ENCODE peak calls at places on chromosomes 12 and 14, in six cellular contexts. B is upper lobe of left lung; L is activated effector memory CD4-positive, alpha-beta T cell treated with anti-CD3 and anti-CD28 coated beads, Interleukin-2, amount 50 U/mL, for 16 hours; X is activated CD8-positive, alpha-beta memory T cell treated with anti-CD3 and anti-CD28 coated beads for 4 hours; F is head of caudate nucleus; E is pancreas. T is an unnamed sample.

GRCh38 chr12:98701166-98701565 is 56.1 kb downstream of the APAF1 start:
- DNase-seq in B (no peak), L (no peak), X (no peak), F (no peak), E (no peak), T (no peak)

GRCh38 chr14:93317836-93318807 is 14.7 kb downstream of the BTBD7 start:
- DNase-seq in B (peak), L (no peak), X (no peak), F (no peak), E (no peak), T (no peak)

GRCh38 chr12:46603776-46604456 is 221.9 kb downstream of the SLC38A4 start:
- DNase-seq in B (no peak), L (no peak), X (no peak), F (no peak), E (no peak), T (no peak)

GRCh38 chr14:76752744-76753143 is 8.5 kb upstream of the VASH1 start:
- DNase-seq in B (no peak), L (no peak), X (no peak), F (peak), E (no peak), T (no peak)

GRCh38 chr14:74860899-74861733 is 14.8 kb downstream of the PROX2 start:
- DNase-seq in B (peak), L (peak), X (peak), F (peak), E (peak), T (peak)

GRCh38 chr12:130335517-130336392 is 1.9 kb upstream of the PIWIL1 start:
- DNase-seq in B (no peak), L (no peak), X (no peak), F (no peak), E (no peak), T (peak)

GRCh38 chr14:93462479-93462878 is 31.7 kb downstream of the UNC79 start:
- DNase-seq in B (no peak), L (no peak), X (no peak), F (no peak), E (no peak), T (no peak)

GRCh38 chr14:101963052-101963451 is 1.3 kb upstream of the DYNC1H1 start:
- DNase-seq in B (no peak), L (no peak), X (no peak), F (no peak), E (no peak), T (no peak)

GRCh38 chr14:74492413-74493342 is at the start of gene NPC2:
- DNase-seq in B (no peak), L (no peak), X (no peak), F (no peak), E (no peak), T (peak)

GRCh38 chr14:66487159-66487558 is 988 bp downstream of the CCDC196 start:
- DNase-seq in B (no peak), L (no peak), X (no peak), F (no peak), E (no peak), T (no peak)

GRCh38 chr14:75539562-75540478 is 17.6 kb downstream of the BATF start:
- DNase-seq in B (no peak), L (peak), X (peak), F (no peak), E (no peak), T (no peak)

GRCh38 chr12:12010277-12011031 is 60.3 kb upstream of the BCL2L14 start:
- DNase-seq in B (peak), L (peak), X (peak), F (peak), E (peak), T (peak)

GRCh38 chr12:57199191-57199590 is 17.4 kb upstream of the NXPH4 start:
- DNase-seq in B (no peak), L (no peak), X (no peak), F (no peak), E (no peak), T (peak)

GRCh38 chr14:55416866-55417265 is 5.2 kb upstream of the ATG14 start:
- DNase-seq in B (no peak), L (no peak), X (no peak), F (no peak), E (no peak), T (no peak)

GRCh38 chr12:120199595-120200306 is 1.2 kb downstream of the RPLP0 start:
- DNase-seq in B (no peak), L (peak), X (no peak), F (no peak), E (no peak), T (no peak)

GRCh38 chr12:57844725-57845477 is 1.6 kb downstream of the CTDSP2 start:
- DNase-seq in B (peak), L (peak), X (no peak), F (peak), E (peak), T (peak)

GRCh38 chr12:50740307-50740706 is 23.6 kb upstream of the ATF1 start:
- DNase-seq in B (no peak), L (no peak), X (no peak), F (no peak), E (no peak), T (no peak)

GRCh38 chr12:71174825-71175224 is 17.0 kb upstream of the TSPAN8 start:
- DNase-seq in B (no peak), L (no peak), X (no peak), F (no peak), E (no peak), T (no peak)

GRCh38 chr14:100773331-100774163 is 46.9 kb downstream of the DLK1 start:
- DNase-seq in B (no peak), L (peak), X (no peak), F (no peak), E (no peak), T (no peak)

GRCh38 chr14:55688566-55688965 is 108.6 kb downstream of the KTN1 start:
- DNase-seq in B (no peak), L (no peak), X (no peak), F (no peak), E (no peak), T (no peak)

GRCh38 chr14:54453252-54453651 is 12.1 kb upstream of the CNIH1 start:
- DNase-seq in B (no peak), L (no peak), X (no peak), F (no peak), E (no peak), T (no peak)

GRCh38 chr12:66693901-66694513 is 15.1 kb upstream of the GRIP1 start:
- DNase-seq in B (no peak), L (no peak), X (no peak), F (no peak), E (no peak), T (no peak)

GRCh38 chr12:82176761-82177490 is 181.3 kb downstream of the CCDC59 start:
- DNase-seq in B (no peak), L (no peak), X (no peak), F (no peak), E (no peak), T (no peak)

GRCh38 chr12:7555752-7556151 is 52.2 kb upstream of the CD163 start:
- DNase-seq in B (no peak), L (no peak), X (no peak), F (no peak), E (no peak), T (no peak)

GRCh38 chr12:84243686-84244085 is 668.9 kb downstream of the SLC6A15 start:
- DNase-seq in B (no peak), L (no peak), X (no peak), F (no peak), E (no peak), T (no peak)

GRCh38 chr12:6423267-6424007 is 21.3 kb upstream of the CD27 start:
- DNase-seq in B (peak), L (peak), X (peak), F (peak), E (peak), T (peak)

GRCh38 chr12:2009623-2010022 is 5.4 kb upstream of the DCP1B start:
- DNase-seq in B (no peak), L (no peak), X (no peak), F (no peak), E (no peak), T (no peak)

GRCh38 chr14:40129162-40129561 is 696.9 kb upstream of the FBXO33 start:
- DNase-seq in B (no peak), L (no peak), X (no peak), F (no peak), E (no peak), T (no peak)

GRCh38 chr12:132258543-132258942 is 70.8 kb downstream of the GALNT9 start:
- DNase-seq in B (no peak), L (no peak), X (no peak), F (no peak), E (no peak), T (no peak)

GRCh38 chr12:18148961-18149360 is 59.0 kb upstream of the RERGL start:
- DNase-seq in B (no peak), L (no peak), X (no peak), F (no peak), E (no peak), T (no peak)

GRCh38 chr12:1518763-1519516 is 75.4 kb downstream of the FBXL14 start:
- DNase-seq in B (peak), L (peak), X (no peak), F (no peak), E (no peak), T (no peak)

GRCh38 chr12:130414381-130414780 is 76.7 kb downstream of the PIWIL1 start:
- DNase-seq in B (no peak), L (no peak), X (no peak), F (no peak), E (no peak), T (no peak)

GRCh38 chr14:60093606-60094005 is 1.9 kb downstream of the PCNX4 start:
- DNase-seq in B (no peak), L (no peak), X (no peak), F (no peak), E (no peak), T (no peak)

GRCh38 chr12:62629413-62629812 is 162.8 kb downstream of the MON2 start:
- DNase-seq in B (no peak), L (no peak), X (no peak), F (no peak), E (no peak), T (no peak)

GRCh38 chr14:23478109-23478698 is 8.7 kb downstream of the NGDN start:
- DNase-seq in B (peak), L (peak), X (peak), F (peak), E (peak), T (peak)

GRCh38 chr12:92136021-92136735 is 9.5 kb downstream of the BTG1 start:
- DNase-seq in B (no peak), L (no peak), X (no peak), F (no peak), E (peak), T (no peak)

GRCh38 chr12:71587012-71587411 is 76.6 kb downstream of the ZFC3H1 start:
- DNase-seq in B (no peak), L (no peak), X (no peak), F (no peak), E (no peak), T (no peak)

GRCh38 chr12:99111600-99111999 is 466.5 kb downstream of the APAF1 start:
- DNase-seq in B (no peak), L (no peak), X (no peak), F (peak), E (no peak), T (no peak)

GRCh38 chr12:91335724-91336123 is 153.1 kb upstream of the DCN start:
- DNase-seq in B (no peak), L (no peak), X (no peak), F (no peak), E (no peak), T (no peak)